ENCODE peak calls at places on chromosomes 7 and 10, in seven cellular contexts. O is CD8-positive, alpha-beta T cell; M is Peyer's patch; A is psoas muscle; Y is cardiac muscle cell; K is HCT116; L is heart right ventricle. Z is an unnamed sample. For H3K4me1, the result is how much of the 10 kb centered on the place peaks cover.

GRCh38 chr10:116720241-116721047 is 21.9 kb downstream of the HSPA12A start:
- DNase-seq in O (no peak), M (no peak), A (no peak), Y (peak), K (no peak), L (no peak), Z (peak)

GRCh38 chr10:132169031-132169765 is 17.6 kb upstream of the DPYSL4 start:
- DNase-seq in O (no peak), M (no peak), A (peak), Y (no peak), K (no peak), L (no peak), Z (no peak)

GRCh38 chr10:132186488-132187413 is at the start of gene DPYSL4:
- DNase-seq in O (peak), M (no peak), A (no peak), Y (peak), K (no peak), L (no peak), Z (no peak)

GRCh38 chr7:131905574-131905973 is 349.1 kb upstream of the PODXL start:
- DNase-seq in O (no peak), M (no peak), A (no peak), Y (no peak), K (no peak), L (no peak), Z (no peak)

GRCh38 chr7:107857541-107857912 is 33.5 kb upstream of the DLD start:
- DNase-seq in O (no peak), M (no peak), A (no peak), Y (peak), K (no peak), L (no peak), Z (no peak)

GRCh38 chr10:127976286-127976685 is 69.4 kb downstream of the PTPRE start:
- DNase-seq in O (no peak), M (no peak), A (no peak), Y (peak), K (no peak), L (no peak), Z (no peak)

GRCh38 chr7:92837214-92837749 is 909 bp upstream of the CDK6 start:
- DNase-seq in O (no peak), M (no peak), A (no peak), Y (peak), K (no peak), L (no peak), Z (no peak)

GRCh38 chr7:71637578-71637977 is 505.6 kb downstream of the GALNT17 start:
- DNase-seq in O (no peak), M (no peak), A (no peak), Y (peak), K (no peak), L (no peak), Z (no peak)

GRCh38 chr10:102646610-102647432 is 2.5 kb downstream of the TRIM8 start:
- DNase-seq in O (peak), M (peak), A (peak), Y (peak), K (peak), L (peak), Z (peak)

GRCh38 chr7:47852330-47853245 is 95.7 kb downstream of the PKD1L1 start:
- DNase-seq in O (no peak), M (no peak), A (no peak), Y (no peak), K (no peak), L (no peak), Z (no peak)

GRCh38 chr10:94429049-94429707 is 26.8 kb downstream of the TBC1D12 start:
- DNase-seq in O (no peak), M (no peak), A (no peak), Y (no peak), K (no peak), L (no peak), Z (no peak)

GRCh38 chr10:79434816-79435215 is 10.6 kb downstream of the ZCCHC24 start:
- DNase-seq in O (no peak), M (no peak), A (peak), Y (peak), K (no peak), L (no peak), Z (no peak)

GRCh38 chr7:93921190-93921585 is 347 bp upstream of the GNG11 start:
- DNase-seq in O (no peak), M (no peak), A (no peak), Y (peak), K (no peak), L (no peak), Z (no peak)

GRCh38 chr7:141666071-141666470 is 35.9 kb downstream of the DENND11 start:
- DNase-seq in O (no peak), M (no peak), A (no peak), Y (no peak), K (no peak), L (no peak), Z (no peak)

GRCh38 chr10:16828114-16828568 is 10.9 kb upstream of the RSU1 start:
- DNase-seq in O (peak), M (peak), A (no peak), Y (peak), K (peak), L (peak), Z (peak)
- TF ChIP-seq CTCF in O (peak), M (peak), A (peak), Y (peak), K (peak), L (peak), Z (peak)

GRCh38 chr10:42578019-42578418 is 60.4 kb downstream of the ZNF33B start:
- DNase-seq in O (no peak), M (no peak), A (no peak), Y (no peak), K (no peak), L (no peak), Z (no peak)
- H3K4me1 ChIP-seq in O (under half), M (under half), A (under half), Y (under half), K (under half), L (under half), Z (under half)

GRCh38 chr7:128833939-128834310 is 3.7 kb downstream of the FLNC start:
- DNase-seq in O (no peak), M (no peak), A (no peak), Y (peak), K (no peak), L (no peak), Z (no peak)
- H3K4me3 ChIP-seq in O (no peak), M (no peak), A (peak), Y (peak), K (no peak), L (no peak), Z (no peak)

GRCh38 chr10:110163841-110164240 is 43.6 kb upstream of the MXI1 start:
- DNase-seq in O (no peak), M (no peak), A (no peak), Y (no peak), K (no peak), L (no peak), Z (no peak)

GRCh38 chr10:110163192-110163773 is 44.1 kb upstream of the MXI1 start:
- DNase-seq in O (no peak), M (no peak), A (no peak), Y (no peak), K (no peak), L (no peak), Z (no peak)

GRCh38 chr10:110165239-110165638 is 42.2 kb upstream of the MXI1 start:
- DNase-seq in O (no peak), M (no peak), A (no peak), Y (no peak), K (no peak), L (no peak), Z (no peak)

GRCh38 chr10:110165867-110166266 is 41.5 kb upstream of the MXI1 start:
- DNase-seq in O (no peak), M (no peak), A (no peak), Y (no peak), K (no peak), L (no peak), Z (no peak)

GRCh38 chr10:110162749-110163148 is 44.7 kb upstream of the MXI1 start:
- DNase-seq in O (no peak), M (no peak), A (no peak), Y (no peak), K (no peak), L (no peak), Z (no peak)
- TF ChIP-seq CTCF in O (no peak), M (no peak), A (no peak), Y (no peak), K (no peak), L (no peak), Z (no peak)

GRCh38 chr7:55060085-55060484 is 41.3 kb downstream of the EGFR start:
- DNase-seq in O (no peak), M (no peak), A (no peak), Y (no peak), K (no peak), L (no peak), Z (no peak)
- H3K4me1 ChIP-seq in O (under half), M (under half), A (half or more), Y (under half), K (half or more), L (half or more), Z (under half)

GRCh38 chr10:60372436-60372835 is 17.2 kb downstream of the ANK3 start:
- DNase-seq in O (no peak), M (no peak), A (no peak), Y (no peak), K (no peak), L (no peak), Z (no peak)

GRCh38 chr10:60367014-60367413 is 22.7 kb downstream of the ANK3 start:
- DNase-seq in O (no peak), M (no peak), A (no peak), Y (no peak), K (no peak), L (no peak), Z (no peak)

GRCh38 chr10:60367431-60367830 is 22.2 kb downstream of the ANK3 start:
- DNase-seq in O (no peak), M (no peak), A (no peak), Y (no peak), K (no peak), L (no peak), Z (no peak)

GRCh38 chr10:60369163-60369930 is 20.3 kb downstream of the ANK3 start:
- DNase-seq in O (no peak), M (no peak), A (no peak), Y (no peak), K (no peak), L (no peak), Z (no peak)
- H3K4me3 ChIP-seq in O (no peak), M (no peak), A (no peak), Y (no peak), K (no peak), L (no peak), Z (no peak)

GRCh38 chr10:47029181-47029971 is 118.1 kb downstream of the PTPN20 start:
- DNase-seq in O (no peak), M (no peak), A (peak), Y (no peak), K (no peak), L (no peak), Z (no peak)

GRCh38 chr10:47031953-47032465 is 120.8 kb downstream of the PTPN20 start:
- DNase-seq in O (no peak), M (no peak), A (no peak), Y (no peak), K (no peak), L (no peak), Z (no peak)

GRCh38 chr10:47033081-47033480 is 121.9 kb downstream of the PTPN20 start:
- DNase-seq in O (no peak), M (no peak), A (no peak), Y (no peak), K (no peak), L (no peak), Z (no peak)

GRCh38 chr10:47030191-47030698 is 119.0 kb downstream of the PTPN20 start:
- DNase-seq in O (no peak), M (no peak), A (peak), Y (no peak), K (no peak), L (no peak), Z (no peak)

DNA sequence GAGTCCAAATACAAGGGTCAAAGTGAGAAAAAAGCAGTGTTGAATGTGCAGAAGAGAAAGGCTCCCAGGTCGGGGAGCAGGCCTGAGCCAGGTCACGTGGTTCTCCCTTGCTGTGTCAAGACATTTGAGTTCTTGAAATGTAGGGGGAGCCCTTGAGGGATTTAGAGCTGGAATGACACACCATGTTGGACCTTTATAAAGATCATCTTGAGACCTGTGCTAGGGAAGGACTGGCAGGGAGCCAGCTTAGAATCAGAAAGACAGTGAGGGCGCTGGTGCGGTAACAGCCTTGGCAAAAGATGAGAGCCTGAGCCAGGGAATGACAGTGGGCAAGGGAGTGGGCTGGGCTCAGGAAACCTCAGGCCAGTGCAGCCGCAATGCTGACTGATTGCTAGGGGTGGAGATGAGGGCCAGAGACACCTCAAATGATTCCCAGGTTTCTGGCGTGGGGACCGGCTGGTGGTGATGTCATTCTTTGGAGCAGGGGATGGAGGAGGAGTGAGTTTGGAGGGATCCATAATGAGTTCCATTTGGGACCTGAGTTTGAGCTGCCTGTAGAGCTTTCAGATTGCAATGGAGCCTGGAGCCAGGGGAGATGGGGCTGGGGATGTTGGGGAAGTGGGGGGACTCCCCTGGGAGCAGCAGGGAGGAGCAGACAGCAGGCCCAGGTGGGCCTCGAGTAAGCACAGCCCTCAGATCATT is 120.2 kb downstream of the PTPN20 start:
- DNase-seq in O (no peak), M (no peak), A (peak), Y (no peak), K (peak), L (no peak), Z (no peak)
- TF ChIP-seq CTCF in O (no peak), M (no peak), A (no peak), Y (peak), K (no peak), L (no peak), Z (no peak)

GRCh38 chr7:116228241-116228640 is 17.9 kb downstream of the TES start:
- DNase-seq in O (no peak), M (no peak), A (no peak), Y (no peak), K (no peak), L (no peak), Z (no peak)
- H3K4me1 ChIP-seq in O (half or more), M (under half), A (under half), Y (under half), K (half or more), L (half or more), Z (under half)

DNA sequence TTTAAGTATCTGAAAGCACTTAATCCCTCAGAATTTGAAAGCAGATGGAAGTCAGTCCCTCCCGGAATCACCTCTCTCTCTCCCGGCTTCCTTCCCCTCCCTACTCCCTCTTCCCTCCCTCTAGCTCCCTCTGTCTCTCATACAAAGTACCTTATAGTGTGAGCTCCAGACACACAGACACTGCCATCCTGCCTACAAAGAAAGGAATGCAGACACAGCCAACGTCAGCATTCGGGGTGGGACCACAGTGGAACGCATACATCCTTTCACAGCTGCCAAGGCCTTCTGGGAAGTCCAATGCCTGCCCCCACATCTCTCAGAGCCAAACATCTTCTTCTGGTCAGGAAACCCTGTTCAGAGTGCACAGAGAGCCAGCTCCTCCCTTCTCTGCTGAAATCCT is 9.3 kb downstream of the NOD1 start:
- DNase-seq in O (no peak), M (no peak), A (peak), Y (peak), K (peak), L (peak), Z (peak)
- H3K4me3 ChIP-seq in O (no peak), M (no peak), A (peak), Y (no peak), K (no peak), L (no peak), Z (no peak)

DNA sequence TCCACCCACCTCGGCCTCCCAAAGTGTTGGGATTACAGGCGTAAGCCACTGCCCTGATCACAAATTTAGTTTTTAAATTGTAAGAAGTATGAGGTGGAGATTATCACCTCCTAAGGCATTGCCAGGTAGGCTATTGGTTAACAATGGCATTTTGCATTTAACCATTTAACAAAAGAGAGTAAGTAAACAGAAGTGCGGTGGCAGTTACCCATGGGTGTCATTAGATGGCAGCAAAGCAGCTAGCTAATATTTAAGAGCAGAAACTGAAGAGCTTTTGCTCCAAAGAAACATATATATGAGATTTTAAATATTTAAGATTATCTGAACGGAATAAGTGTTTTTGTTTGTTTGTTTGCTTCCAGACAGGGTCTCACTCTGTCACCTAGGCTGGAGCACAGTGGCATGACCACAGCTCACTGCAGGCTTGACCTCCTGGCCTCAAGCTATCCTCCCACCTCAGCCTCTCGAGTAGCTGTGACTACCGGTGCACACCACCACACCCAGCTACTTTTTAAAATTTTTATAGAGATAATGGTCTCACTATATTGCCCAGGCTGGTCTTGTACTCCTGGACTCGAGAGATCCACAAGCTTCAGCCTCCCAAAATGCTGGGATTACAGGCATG is 325.5 kb upstream of the C7orf33 start:
- DNase-seq in O (no peak), M (no peak), A (no peak), Y (peak), K (peak), L (no peak), Z (no peak)
- TF ChIP-seq CTCF in O (peak), M (peak), A (peak), Y (peak), K (peak), L (peak), Z (peak)

Z was measured in mucosa of descending colon.